ENCODE peak calls at places on chromosomes 1 and 21, in ten cellular contexts. Q is non-pigmented ciliary epithelial cell; F is amniotic epithelial cell; J is mucosa of descending colon; U is fibroblast of the aortic adventitia; E is cerebellum; M is activated CD8-positive, alpha-beta memory T cell treated with anti-CD3 and anti-CD28 coated beads, Interleukin-2, amount 50 U/mL, for 4 hours; A is ELF-1; Z is foreskin fibroblast; V is left ventricle myocardium inferior. T is an unnamed sample.

GRCh38 chr1:17061486-17062271 is 7.8 kb upstream of the SDHB start:
- DNase-seq in Q (no peak), F (peak; percentile 47), J (no peak), U (no peak), E (no peak), M (no peak), A (no peak), Z (no peak), V (no peak), T (no peak)

GRCh38 chr1:202663141-202663540 is 47.1 kb downstream of the SYT2 start:
- DNase-seq in Q (no peak), F (no peak), J (no peak), U (no peak), E (no peak), M (no peak), A (no peak), Z (no peak), V (no peak), T (no peak)

GRCh38 chr1:37875833-37876232 is 16.4 kb upstream of the MTF1 start:
- DNase-seq in Q (no peak), F (peak; percentile 29), J (no peak), U (no peak), E (no peak), M (no peak), A (no peak), Z (peak; percentile 15), V (no peak), T (peak; percentile 49)

GRCh38 chr1:83998599-83999315 is at the start of gene TTLL7:
- DNase-seq in Q (no peak), F (no peak), J (peak; percentile 80), U (no peak), E (peak; percentile 87), M (peak; percentile 49), A (peak; percentile 90), Z (peak; percentile 88), V (peak; percentile 82), T (peak; percentile 53)

GRCh38 chr1:13725714-13726175 is 25.8 kb downstream of the PRDM2 start:
- DNase-seq in Q (no peak), F (peak; percentile 87), J (peak; percentile 82), U (peak; percentile 42), E (no peak), M (peak; percentile 62), A (peak; percentile 28), Z (peak; percentile 65), V (no peak), T (peak; percentile 53)

GRCh38 chr1:203497378-203497777 is 3.4 kb downstream of the OPTC start:
- DNase-seq in Q (no peak), F (no peak), J (no peak), U (no peak), E (no peak), M (no peak), A (no peak), Z (no peak), V (no peak), T (no peak)

GRCh38 chr1:34744851-34745250 is 10.0 kb upstream of the GJB5 start:
- DNase-seq in Q (no peak), F (no peak), J (no peak), U (no peak), E (no peak), M (no peak), A (no peak), Z (no peak), V (no peak), T (no peak)

GRCh38 chr21:33707846-33708245 is 65.5 kb downstream of the ITSN1 start:
- DNase-seq in Q (no peak), F (no peak), J (no peak), U (no peak), E (no peak), M (no peak), A (no peak), Z (no peak), V (no peak), T (no peak)

GRCh38 chr1:182069028-182069466 is 7.5 kb upstream of the ZNF648 start:
- DNase-seq in Q (no peak), F (no peak), J (peak; percentile 71), U (peak; percentile 12), E (peak; percentile 21), M (peak; percentile 23), A (peak; percentile 94), Z (peak; percentile 50), V (peak; percentile 36), T (peak; percentile 97)

GRCh38 chr1:93304716-93305138 is 41.0 kb upstream of the DR1 start:
- DNase-seq in Q (no peak), F (peak; percentile 83), J (peak; percentile 73), U (peak; percentile 84), E (peak; percentile 56), M (peak; percentile 42), A (peak; percentile 23), Z (peak; percentile 79), V (no peak), T (peak; percentile 72)

GRCh38 chr1:220803401-220804201 is 16.9 kb downstream of the MTARC1 start:
- DNase-seq in Q (no peak), F (peak; percentile 35), J (peak; percentile 60), U (peak; percentile 51), E (peak; percentile 30), M (no peak), A (peak; percentile 51), Z (peak; percentile 74), V (no peak), T (peak; percentile 66)

GRCh38 chr1:101181930-101182329 is 54.9 kb upstream of the S1PR1 start:
- DNase-seq in Q (peak; percentile 70), F (peak; percentile 79), J (no peak), U (no peak), E (no peak), M (no peak), A (no peak), Z (peak; percentile 31), V (no peak), T (no peak)

T was measured in SK-MEL-5.